ENCODE peak calls at places on chromosomes 7 and 10, in four cellular contexts. R is HepG2, N is endothelial cell of umbilical vein, F is GM12878. L is an unnamed sample.

GRCh38 chr10:9096288-9096687 is 1041.8 kb downstream of the GATA3 start:
- DNase-seq in R (no peak), F (no peak), N (no peak), L (no peak)

GRCh38 chr7:132915652-132916051 is 166.2 kb downstream of the CHCHD3 start:
- DNase-seq in R (peak), N (no peak), F (no peak), L (peak)

GRCh38 chr10:120962386-120963052 is 111.4 kb downstream of the WDR11 start:
- DNase-seq in F (no peak), R (no peak), N (no peak), L (no peak)

GRCh38 chr7:27802977-27803376 is 63.0 kb downstream of the TAX1BP1 start:
- DNase-seq in F (no peak), R (peak), N (no peak), L (no peak)

GRCh38 chr7:1055084-1055450 is 10.7 kb downstream of the GPR146 start:
- DNase-seq in F (no peak), N (peak), R (no peak), L (no peak)

GRCh38 chr10:28219241-28219640 is 83.6 kb downstream of the MPP7 start:
- DNase-seq in F (no peak), N (no peak), R (no peak), L (no peak)

GRCh38 chr10:60827791-60828488 is 49.7 kb downstream of the CDK1 start:
- DNase-seq in F (no peak), N (peak), R (peak), L (no peak)

GRCh38 chr7:44650242-44650641 is 43.8 kb downstream of the OGDH start:
- DNase-seq in R (no peak), F (no peak), N (no peak), L (no peak)

GRCh38 chr7:10803720-10804119 is 170.0 kb upstream of the PHF14 start:
- DNase-seq in F (no peak), R (no peak), N (no peak), L (no peak)

GRCh38 chr7:10802011-10802410 is 171.7 kb upstream of the PHF14 start:
- DNase-seq in N (no peak), R (no peak), F (no peak), L (no peak)

GRCh38 chr7:10798044-10798443 is 175.6 kb upstream of the PHF14 start:
- DNase-seq in N (no peak), F (no peak), R (no peak), L (no peak)

GRCh38 chr7:10799475-10799874 is 174.2 kb upstream of the PHF14 start:
- DNase-seq in N (no peak), R (no peak), F (no peak), L (no peak)

GRCh38 chr7:10802526-10802925 is 171.1 kb upstream of the PHF14 start:
- DNase-seq in R (no peak), N (no peak), F (no peak), L (no peak)
- TF ChIP-seq MYC in R (no peak), N (no peak), F (no peak), L (no peak)

GRCh38 chr10:88428442-88428841 is 154.7 kb downstream of the RNLS start:
- DNase-seq in N (no peak), R (no peak), F (no peak), L (peak)
- TF ChIP-seq MYC in N (no peak), R (no peak), F (no peak), L (no peak)

GRCh38 chr10:35306852-35307251 is 29.5 kb upstream of the CCNY start:
- DNase-seq in F (no peak), R (peak), N (no peak), L (peak)
- TF ChIP-seq MYC in F (no peak), R (no peak), N (no peak), L (no peak)

GRCh38 chr10:103280505-103280904 is 3.6 kb downstream of the INA start:
- DNase-seq in F (no peak), R (no peak), N (no peak), L (no peak)

GRCh38 chr10:103281753-103282152 is 4.8 kb downstream of the INA start:
- DNase-seq in N (no peak), F (no peak), R (no peak), L (no peak)

GRCh38 chr10:103282961-103283360 is 6.0 kb downstream of the INA start:
- DNase-seq in R (no peak), N (no peak), F (no peak), L (no peak)

GRCh38 chr10:103287992-103288391 is 11.1 kb downstream of the INA start:
- DNase-seq in R (no peak), F (no peak), N (no peak), L (no peak)

DNA sequence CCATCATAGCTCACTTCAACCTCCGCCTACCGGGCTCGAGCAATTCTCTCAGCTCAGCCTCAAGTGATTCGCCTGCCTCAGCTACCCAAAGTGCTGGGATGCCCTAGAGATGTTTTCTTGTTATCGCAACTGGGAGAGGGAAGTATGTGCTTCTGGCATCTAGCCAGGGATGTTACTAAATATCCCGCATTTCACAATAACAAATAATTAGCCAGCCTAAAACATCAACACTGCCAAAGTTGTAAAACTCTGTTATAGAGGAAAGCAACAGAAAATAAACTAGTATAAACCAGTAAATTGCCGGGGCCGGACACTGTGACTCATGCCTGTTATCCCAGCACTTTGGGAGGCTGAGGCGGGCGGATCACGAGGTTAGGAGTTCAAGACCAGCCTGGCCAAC is 7.2 kb downstream of the INA start:
- DNase-seq in R (no peak), N (no peak), F (no peak), L (no peak)
- TF ChIP-seq MYC in R (no peak), N (no peak), F (no peak), L (no peak)

GRCh38 chr7:32032211-32032610 is 38.0 kb downstream of the PDE1C start:
- DNase-seq in F (no peak), N (no peak), R (no peak), L (no peak)

GRCh38 chr7:32036557-32036956 is 33.6 kb downstream of the PDE1C start:
- DNase-seq in N (no peak), F (no peak), R (no peak), L (no peak)

GRCh38 chr7:32030904-32031692 is 39.1 kb downstream of the PDE1C start:
- DNase-seq in N (no peak), R (no peak), F (no peak), L (no peak)

GRCh38 chr7:32033006-32033405 is 37.2 kb downstream of the PDE1C start:
- DNase-seq in F (no peak), R (no peak), N (no peak), L (no peak)

GRCh38 chr7:32034052-32034451 is 36.2 kb downstream of the PDE1C start:
- DNase-seq in R (no peak), F (no peak), N (no peak), L (no peak)
- TF ChIP-seq MYC in R (no peak), F (no peak), N (no peak), L (no peak)

DNA sequence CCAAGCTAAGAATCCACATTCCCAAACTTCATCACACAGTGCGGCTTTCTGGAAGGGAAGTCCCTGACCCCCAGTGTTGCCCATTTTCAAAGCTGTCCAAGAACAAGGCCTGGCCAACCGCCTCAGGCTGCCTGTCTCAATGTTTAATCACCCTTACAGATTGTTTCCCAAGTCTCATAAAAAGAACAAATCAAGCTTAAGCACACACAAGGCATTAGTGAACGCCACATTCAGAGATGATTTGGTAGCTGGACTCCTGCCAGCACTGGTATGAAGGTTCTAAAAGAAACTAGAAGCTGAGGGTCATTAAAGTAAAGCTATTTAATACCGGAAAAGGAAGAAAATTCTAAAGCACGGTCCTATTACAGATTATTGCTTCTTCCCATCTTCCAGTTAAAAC is 35.6 kb downstream of the C10orf90 start:
- DNase-seq in N (no peak), R (no peak), F (no peak), L (no peak)
- TF ChIP-seq MYC in N (no peak), R (no peak), F (no peak), L (no peak)

GRCh38 chr7:40918701-40919271 is 784.0 kb downstream of the SUGCT start:
- DNase-seq in F (no peak), N (no peak), R (no peak), L (no peak)
- TF ChIP-seq MYC in F (no peak), N (no peak), R (no peak), L (no peak)

GRCh38 chr7:79199266-79199665 is 254.2 kb downstream of the MAGI2 start:
- DNase-seq in F (no peak), N (no peak), R (no peak), L (no peak)
- TF ChIP-seq MYC in F (no peak), N (no peak), R (no peak), L (no peak)

DNA sequence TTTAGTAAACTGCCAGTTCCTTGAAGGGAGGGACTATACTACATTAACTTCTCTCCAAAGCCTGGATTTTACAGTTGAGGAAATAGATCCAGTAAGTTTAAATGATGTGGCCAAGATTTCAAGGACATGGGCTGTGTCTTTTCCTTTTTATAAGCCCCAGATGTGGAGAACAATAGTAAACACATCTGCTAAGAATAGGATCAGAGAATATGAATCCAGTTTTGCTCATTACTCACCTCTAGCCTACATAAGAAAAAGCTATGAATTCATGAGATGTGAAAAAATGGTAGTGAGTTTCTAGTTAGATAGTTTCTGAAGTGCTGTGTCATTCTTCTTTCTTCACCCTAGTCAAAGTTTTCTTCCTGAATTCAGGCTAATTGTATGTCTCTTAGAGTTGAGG is 38.6 kb downstream of the MAGI2 start:
- DNase-seq in R (no peak), N (no peak), F (no peak), L (no peak)
- TF ChIP-seq MYC in R (no peak), N (no peak), F (no peak), L (no peak)

L was measured in A549.